ENCODE peak calls at places on chromosomes 6 and 20, in four cellular contexts. One of them, this sample, is unnamed.

GRCh38 chr6:48817714-48818113 is 645.3 kb downstream of the MMUT start:
- DNase-seq in heart left ventricle: no peak
- DNase-seq in AG09309: no peak
- DNase-seq in fibroblast of the aortic adventitia: peak
- DNase-seq in this sample: no peak

GRCh38 chr20:62587757-62588402 is 54.4 kb upstream of the SLCO4A1 start:
- DNase-seq in fibroblast of the aortic adventitia: peak
- DNase-seq in heart left ventricle: no peak
- DNase-seq in AG09309: no peak
- DNase-seq in this sample: no peak

GRCh38 chr20:45826381-45827019 is 612 bp downstream of the TNNC2 start:
- DNase-seq in heart left ventricle: no peak
- DNase-seq in fibroblast of the aortic adventitia: peak
- DNase-seq in AG09309: no peak
- DNase-seq in this sample: no peak

GRCh38 chr6:28856617-28857000 is 67.2 kb downstream of the TRIM27 start:
- DNase-seq in AG09309: no peak
- DNase-seq in fibroblast of the aortic adventitia: no peak
- DNase-seq in heart left ventricle: no peak
- DNase-seq in this sample: no peak

GRCh38 chr20:42093542-42094440 is 475.6 kb upstream of the CHD6 start:
- DNase-seq in AG09309: no peak
- DNase-seq in fibroblast of the aortic adventitia: no peak
- DNase-seq in heart left ventricle: no peak
- DNase-seq in this sample: no peak

GRCh38 chr6:13712485-13712990 is 903 bp upstream of the RANBP9 start:
- DNase-seq in fibroblast of the aortic adventitia: peak
- DNase-seq in heart left ventricle: no peak
- DNase-seq in AG09309: no peak
- DNase-seq in this sample: no peak

GRCh38 chr20:40689100-40689942 is at the start of gene MAFB:
- DNase-seq in fibroblast of the aortic adventitia: peak
- DNase-seq in AG09309: peak
- DNase-seq in heart left ventricle: peak
- DNase-seq in this sample: peak

GRCh38 chr6:1477432-1478090 is 88.2 kb downstream of the FOXF2 start:
- DNase-seq in AG09309: peak
- DNase-seq in fibroblast of the aortic adventitia: peak
- DNase-seq in heart left ventricle: no peak
- DNase-seq in this sample: no peak

GRCh38 chr6:111113731-111114438 is 26.6 kb downstream of the SLC16A10 start:
- DNase-seq in fibroblast of the aortic adventitia: peak
- DNase-seq in AG09309: peak
- DNase-seq in heart left ventricle: peak
- DNase-seq in this sample: no peak

GRCh38 chr6:127391019-127391974 is 47.9 kb upstream of the ECHDC1 start:
- DNase-seq in fibroblast of the aortic adventitia: no peak
- DNase-seq in AG09309: no peak
- DNase-seq in heart left ventricle: no peak
- DNase-seq in this sample: no peak

GRCh38 chr6:28988536-28989415 is 16.3 kb downstream of the ZNF311 start:
- DNase-seq in AG09309: no peak
- DNase-seq in fibroblast of the aortic adventitia: peak
- DNase-seq in heart left ventricle: peak
- DNase-seq in this sample: peak

GRCh38 chr6:29749668-29750067 is 26.4 kb downstream of the HLA-F start:
- DNase-seq in heart left ventricle: no peak
- DNase-seq in fibroblast of the aortic adventitia: no peak
- DNase-seq in AG09309: no peak
- DNase-seq in this sample: no peak

GRCh38 chr20:50651676-50652075 is 39.7 kb downstream of the RIPOR3 start:
- DNase-seq in AG09309: no peak
- DNase-seq in heart left ventricle: no peak
- DNase-seq in fibroblast of the aortic adventitia: no peak
- DNase-seq in this sample: no peak

GRCh38 chr6:75166236-75166635 is 39.6 kb downstream of the COL12A1 start:
- DNase-seq in heart left ventricle: no peak
- DNase-seq in fibroblast of the aortic adventitia: no peak
- DNase-seq in AG09309: no peak
- DNase-seq in this sample: no peak

GRCh38 chr6:88671624-88672023 is 291.8 kb downstream of the RNGTT start:
- DNase-seq in AG09309: no peak
- DNase-seq in fibroblast of the aortic adventitia: no peak
- DNase-seq in heart left ventricle: no peak
- DNase-seq in this sample: no peak

GRCh38 chr6:106659859-106660258 is 30.5 kb downstream of the QRSL1 start:
- DNase-seq in AG09309: no peak
- DNase-seq in fibroblast of the aortic adventitia: no peak
- DNase-seq in heart left ventricle: no peak
- DNase-seq in this sample: no peak

DNA sequence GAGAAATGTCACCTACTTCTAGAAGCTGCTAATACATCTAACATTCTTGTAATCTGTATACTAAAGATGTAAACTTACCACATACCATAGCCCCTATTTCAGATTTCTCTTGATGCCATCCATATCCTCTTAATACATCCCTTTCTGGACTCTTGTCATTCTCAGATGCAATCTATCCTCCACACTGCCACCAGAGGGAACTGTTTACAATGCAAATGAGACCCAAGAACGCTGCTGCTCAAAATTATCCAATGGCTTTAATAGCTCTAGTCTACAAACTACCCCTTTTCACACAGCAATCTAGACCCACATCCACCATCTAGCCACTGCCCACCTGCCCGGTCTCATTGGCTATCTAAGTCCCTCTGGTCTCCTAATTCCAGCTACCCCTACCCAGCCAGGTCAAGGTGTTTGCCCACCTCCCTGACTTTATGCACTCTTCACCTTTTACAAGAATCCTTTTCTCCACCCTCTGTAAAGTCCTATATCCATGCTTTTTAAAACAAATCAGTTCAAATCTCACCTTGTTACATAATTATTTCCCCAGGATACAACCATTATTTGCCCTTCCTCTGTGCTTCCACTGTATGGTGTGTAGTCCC is 14.8 kb downstream of the FAXC start:
- DNase-seq in AG09309: peak
- DNase-seq in fibroblast of the aortic adventitia: peak
- DNase-seq in heart left ventricle: no peak
- DNase-seq in this sample: no peak
- TF ChIP-seq CTCF in AG09309: peak
- TF ChIP-seq CTCF in fibroblast of the aortic adventitia: peak
- TF ChIP-seq CTCF in heart left ventricle: peak
- TF ChIP-seq CTCF in this sample: no peak

GRCh38 chr6:34066772-34067770 is 78.8 kb downstream of the GRM4 start:
- DNase-seq in heart left ventricle: no peak
- DNase-seq in AG09309: no peak
- DNase-seq in fibroblast of the aortic adventitia: no peak
- DNase-seq in this sample: no peak
- TF ChIP-seq CTCF in heart left ventricle: no peak
- TF ChIP-seq CTCF in AG09309: no peak
- TF ChIP-seq CTCF in fibroblast of the aortic adventitia: no peak
- TF ChIP-seq CTCF in this sample: no peak

DNA sequence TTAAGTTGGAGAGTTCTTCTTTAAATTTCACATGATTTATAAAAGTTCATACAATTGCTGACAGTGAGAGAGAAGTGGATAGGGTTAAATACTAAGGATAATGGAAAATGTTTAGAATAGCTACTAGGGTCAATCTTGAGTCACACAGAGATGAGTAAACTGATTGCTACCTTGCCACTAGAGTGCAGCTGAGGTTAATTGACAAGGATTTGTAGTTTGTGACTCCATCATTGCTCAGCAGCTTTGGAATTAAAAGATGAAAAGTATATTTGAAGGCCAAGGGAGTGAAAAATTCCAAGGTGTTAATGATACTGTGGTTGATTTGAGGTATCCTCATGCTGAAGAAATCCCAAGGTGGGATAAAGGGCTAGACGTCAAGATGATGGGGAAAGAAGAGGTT is 524.0 kb downstream of the UTRN start:
- DNase-seq in fibroblast of the aortic adventitia: no peak
- DNase-seq in heart left ventricle: no peak
- DNase-seq in AG09309: no peak
- DNase-seq in this sample: no peak
- TF ChIP-seq CTCF in fibroblast of the aortic adventitia: no peak
- TF ChIP-seq CTCF in heart left ventricle: no peak
- TF ChIP-seq CTCF in AG09309: no peak
- TF ChIP-seq CTCF in this sample: no peak

GRCh38 chr6:17469006-17469972 is 75.9 kb downstream of the CAP2 start:
- DNase-seq in AG09309: no peak
- DNase-seq in heart left ventricle: no peak
- DNase-seq in fibroblast of the aortic adventitia: peak
- DNase-seq in this sample: no peak
- TF ChIP-seq CTCF in AG09309: peak
- TF ChIP-seq CTCF in heart left ventricle: peak
- TF ChIP-seq CTCF in fibroblast of the aortic adventitia: no peak
- TF ChIP-seq CTCF in this sample: no peak

This sample was measured in mesothelial cell of epicardium.